ENCODE peak calls at places on chromosomes 7 and 10, in seven cellular contexts. B, O, E, C, S, N and R are unnamed samples.

GRCh38 chr7:151838861-151839381 is 38.0 kb downstream of the PRKAG2 start:
- DNase-seq in B (no peak), O (no peak), E (no peak), C (no peak), S (no peak), N (no peak), R (no peak)

GRCh38 chr10:48608926-48609325 is 4.1 kb upstream of the ARHGAP22 start:
- DNase-seq in B (no peak), O (peak), E (no peak), C (no peak), S (peak), N (no peak), R (no peak)

GRCh38 chr7:12391922-12392615 is 11.6 kb downstream of the VWDE start:
- DNase-seq in B (no peak), O (no peak), E (no peak), C (no peak), S (no peak), N (no peak), R (no peak)

GRCh38 chr7:113267885-113268284 is 149.5 kb upstream of the SMIM30 start:
- DNase-seq in B (no peak), O (no peak), E (no peak), C (no peak), S (peak), N (no peak), R (peak)

GRCh38 chr10:94279835-94280709 is 82.7 kb downstream of the NOC3L start:
- DNase-seq in B (peak), O (no peak), E (peak), C (peak), S (peak), N (no peak), R (peak)

GRCh38 chr10:77070892-77071595 is 566.6 kb downstream of the KCNMA1 start:
- DNase-seq in B (no peak), O (peak), E (no peak), C (no peak), S (no peak), N (no peak), R (no peak)

GRCh38 chr7:123437447-123437995 is 96.9 kb downstream of the IQUB start:
- DNase-seq in B (no peak), O (no peak), E (no peak), C (no peak), S (no peak), N (no peak), R (no peak)

GRCh38 chr10:72810976-72811375 is 82.6 kb upstream of the OIT3 start:
- DNase-seq in B (no peak), O (no peak), E (no peak), C (no peak), S (no peak), N (no peak), R (no peak)

GRCh38 chr10:126252884-126253612 is 135.2 kb downstream of the ADAM12 start:
- DNase-seq in B (no peak), O (no peak), E (no peak), C (no peak), S (peak), N (no peak), R (peak)

GRCh38 chr7:108455833-108456677 is at the start of gene NRCAM:
- DNase-seq in B (no peak), O (no peak), E (peak), C (peak), S (peak), N (peak), R (peak)

GRCh38 chr10:8365935-8366911 is 311.7 kb downstream of the GATA3 start:
- DNase-seq in B (no peak), O (no peak), E (no peak), C (peak), S (peak), N (no peak), R (peak)

GRCh38 chr10:103429647-103430046 is 22.5 kb downstream of the CALHM2 start:
- DNase-seq in B (no peak), O (no peak), E (no peak), C (no peak), S (no peak), N (no peak), R (no peak)

GRCh38 chr10:118300266-118300665 is 41.9 kb downstream of the FAM204A start:
- DNase-seq in B (no peak), O (no peak), E (no peak), C (no peak), S (no peak), N (no peak), R (no peak)

GRCh38 chr10:132889556-132889955 is 52.8 kb downstream of the CFAP46 start:
- DNase-seq in B (no peak), O (no peak), E (no peak), C (no peak), S (no peak), N (peak), R (no peak)

GRCh38 chr10:78948616-78949015 is 120.2 kb upstream of the ZMIZ1 start:
- DNase-seq in B (no peak), O (no peak), E (no peak), C (no peak), S (peak), N (no peak), R (peak)

GRCh38 chr10:66649626-66650025 is 276.2 kb upstream of the LRRTM3 start:
- DNase-seq in B (no peak), O (no peak), E (no peak), C (no peak), S (no peak), N (no peak), R (no peak)

GRCh38 chr10:34194259-34194658 is 620.8 kb downstream of the PARD3 start:
- DNase-seq in B (no peak), O (no peak), E (no peak), C (no peak), S (peak), N (no peak), R (no peak)

GRCh38 chr7:51026341-51026740 is 243.6 kb upstream of the GRB10 start:
- DNase-seq in B (no peak), O (peak), E (no peak), C (no peak), S (no peak), N (peak), R (no peak)

GRCh38 chr10:16440396-16441105 is 3.7 kb downstream of the PTER start:
- DNase-seq in B (no peak), O (no peak), E (no peak), C (no peak), S (peak), N (no peak), R (peak)

GRCh38 chr10:17257466-17258321 is 29.7 kb downstream of the VIM start:
- DNase-seq in B (peak), O (no peak), E (peak), C (peak), S (peak), N (no peak), R (peak)

GRCh38 chr7:140433396-140433795 is 29.5 kb downstream of the RAB19 start:
- DNase-seq in B (no peak), O (no peak), E (no peak), C (no peak), S (no peak), N (no peak), R (no peak)

GRCh38 chr7:93958216-93958615 is 36.7 kb downstream of the GNG11 start:
- DNase-seq in B (no peak), O (no peak), E (no peak), C (no peak), S (peak), N (no peak), R (peak)

GRCh38 chr7:158325530-158326381 is 261.9 kb downstream of the PTPRN2 start:
- DNase-seq in B (no peak), O (no peak), E (no peak), C (no peak), S (no peak), N (peak), R (peak)

GRCh38 chr7:50332241-50333176 is 28.0 kb downstream of the IKZF1 start:
- DNase-seq in B (no peak), O (no peak), E (no peak), C (no peak), S (no peak), N (no peak), R (no peak)

GRCh38 chr7:77940647-77941046 is 142.1 kb downstream of the PHTF2 start:
- DNase-seq in B (peak), O (no peak), E (peak), C (peak), S (peak), N (no peak), R (peak)

GRCh38 chr7:107652642-107653041 is 8.0 kb upstream of the SLC26A4 start:
- DNase-seq in B (no peak), O (no peak), E (no peak), C (no peak), S (no peak), N (no peak), R (no peak)

GRCh38 chr7:2613113-2613925 is 18.5 kb upstream of the TTYH3 start:
- DNase-seq in B (no peak), O (no peak), E (no peak), C (no peak), S (no peak), N (no peak), R (no peak)

GRCh38 chr7:135262623-135263320 is 29.1 kb downstream of the STRA8 start:
- DNase-seq in B (no peak), O (no peak), E (no peak), C (no peak), S (no peak), N (no peak), R (no peak)

GRCh38 chr7:101099969-101100781 is 14.9 kb downstream of the TRIM56 start:
- DNase-seq in B (peak), O (peak), E (no peak), C (no peak), S (peak), N (no peak), R (peak)

GRCh38 chr10:47013469-47014169 is 102.4 kb downstream of the PTPN20 start:
- DNase-seq in B (no peak), O (no peak), E (no peak), C (no peak), S (no peak), N (no peak), R (no peak)

GRCh38 chr10:100825325-100825875 is 80.0 kb downstream of the PAX2 start:
- DNase-seq in B (no peak), O (no peak), E (no peak), C (no peak), S (no peak), N (no peak), R (no peak)

GRCh38 chr7:11758627-11759111 is 73.3 kb downstream of the THSD7A start:
- DNase-seq in B (no peak), O (no peak), E (no peak), C (no peak), S (peak), N (no peak), R (peak)

GRCh38 chr7:46024263-46024916 is 103.3 kb upstream of the IGFBP3 start:
- DNase-seq in B (no peak), O (no peak), E (no peak), C (no peak), S (no peak), N (no peak), R (peak)

GRCh38 chr7:127692200-127692599 is 40.2 kb downstream of the SND1 start:
- DNase-seq in B (no peak), O (no peak), E (no peak), C (no peak), S (no peak), N (no peak), R (no peak)

DNA sequence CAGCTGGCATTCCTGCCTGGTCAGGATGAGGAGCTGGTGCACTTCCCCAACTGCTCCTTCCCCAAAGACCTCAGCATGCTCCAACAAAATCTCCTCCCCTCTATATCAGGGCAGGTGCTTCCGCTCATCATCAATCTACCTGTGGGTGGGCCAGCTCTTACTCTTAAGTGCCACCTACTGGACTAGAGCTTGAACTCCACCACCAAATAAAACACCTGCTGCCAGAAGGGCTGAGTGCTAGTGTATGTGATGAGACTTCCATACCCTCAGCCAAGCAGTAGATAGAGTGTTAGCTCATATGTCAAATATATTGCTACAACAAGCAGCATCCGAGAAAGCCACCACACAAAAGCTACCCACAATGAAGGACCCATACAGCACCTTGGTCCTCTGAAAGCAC is 264.3 kb downstream of the RNLS start:
- DNase-seq in B (peak), O (no peak), E (no peak), C (no peak), S (peak), N (no peak), R (peak)
- TF ChIP-seq CTCF in B (peak), O (no peak), E (peak), C (no peak), S (peak), N (peak), R (peak)

GRCh38 chr7:75756340-75757297 is 15.4 kb downstream of the CCL26 start:
- DNase-seq in B (peak), O (no peak), E (peak), C (no peak), S (peak), N (no peak), R (peak)
- TF ChIP-seq CTCF in B (peak), O (no peak), E (peak), C (peak), S (peak), N (peak), R (peak)

GRCh38 chr10:92162541-92162940 is 128.3 kb downstream of the CPEB3 start:
- DNase-seq in B (no peak), O (no peak), E (no peak), C (no peak), S (no peak), N (no peak), R (no peak)
- TF ChIP-seq CTCF in B (no peak), O (no peak), E (no peak), C (no peak), S (no peak), N (no peak), R (no peak)

GRCh38 chr10:105041956-105042355 is 400.9 kb downstream of the SORCS3 start:
- DNase-seq in B (no peak), O (no peak), E (no peak), C (no peak), S (no peak), N (no peak), R (peak)

GRCh38 chr10:105037029-105037428 is 395.9 kb downstream of the SORCS3 start:
- DNase-seq in B (no peak), O (no peak), E (no peak), C (no peak), S (no peak), N (no peak), R (no peak)

GRCh38 chr10:105044902-105045301 is 403.8 kb downstream of the SORCS3 start:
- DNase-seq in B (no peak), O (no peak), E (no peak), C (no peak), S (no peak), N (no peak), R (no peak)

GRCh38 chr10:105042906-105043552 is 401.9 kb downstream of the SORCS3 start:
- DNase-seq in B (no peak), O (no peak), E (no peak), C (no peak), S (no peak), N (no peak), R (no peak)
- TF ChIP-seq CTCF in B (no peak), O (no peak), E (no peak), C (no peak), S (no peak), N (no peak), R (no peak)

GRCh38 chr10:121831777-121832176 is 96.1 kb downstream of the ATE1 start:
- DNase-seq in B (no peak), O (no peak), E (no peak), C (no peak), S (no peak), N (no peak), R (no peak)
- TF ChIP-seq CTCF in B (no peak), O (no peak), E (no peak), C (no peak), S (no peak), N (no peak), R (no peak)

DNA sequence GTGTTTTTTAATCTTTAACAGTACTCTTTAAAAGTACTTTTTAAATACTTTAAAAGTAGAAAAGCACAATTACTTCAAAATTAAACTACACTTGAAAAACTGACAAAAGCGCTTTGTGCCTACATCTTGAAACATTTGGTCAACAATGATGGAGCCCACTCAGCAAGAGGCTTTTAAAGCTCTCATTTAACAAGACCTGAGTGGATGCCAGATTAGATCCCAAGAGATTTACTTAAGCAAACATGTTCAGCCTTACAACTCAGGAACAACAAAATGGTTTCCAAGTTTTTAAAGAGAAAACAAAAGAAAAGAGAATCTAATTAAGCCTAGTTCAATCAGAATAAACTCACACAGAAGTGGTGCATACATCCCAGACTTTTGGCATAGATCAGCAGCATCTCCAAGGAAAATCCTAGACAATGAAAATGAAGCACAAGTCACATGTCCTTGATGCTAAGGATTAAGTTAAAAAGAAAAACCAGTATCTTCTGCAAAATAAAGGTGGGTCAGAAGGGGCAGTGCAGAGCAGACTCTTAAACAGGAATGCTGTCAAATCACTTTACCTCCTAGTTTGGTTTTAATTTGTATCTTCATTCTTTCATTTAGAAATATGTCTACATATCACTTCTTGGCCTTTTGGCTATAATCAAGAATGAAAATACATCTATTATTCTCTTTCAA is 26.2 kb downstream of the HIBADH start:
- DNase-seq in B (no peak), O (no peak), E (no peak), C (no peak), S (peak), N (no peak), R (no peak)
- TF ChIP-seq CTCF in B (no peak), O (no peak), E (no peak), C (no peak), S (no peak), N (no peak), R (no peak)

DNA sequence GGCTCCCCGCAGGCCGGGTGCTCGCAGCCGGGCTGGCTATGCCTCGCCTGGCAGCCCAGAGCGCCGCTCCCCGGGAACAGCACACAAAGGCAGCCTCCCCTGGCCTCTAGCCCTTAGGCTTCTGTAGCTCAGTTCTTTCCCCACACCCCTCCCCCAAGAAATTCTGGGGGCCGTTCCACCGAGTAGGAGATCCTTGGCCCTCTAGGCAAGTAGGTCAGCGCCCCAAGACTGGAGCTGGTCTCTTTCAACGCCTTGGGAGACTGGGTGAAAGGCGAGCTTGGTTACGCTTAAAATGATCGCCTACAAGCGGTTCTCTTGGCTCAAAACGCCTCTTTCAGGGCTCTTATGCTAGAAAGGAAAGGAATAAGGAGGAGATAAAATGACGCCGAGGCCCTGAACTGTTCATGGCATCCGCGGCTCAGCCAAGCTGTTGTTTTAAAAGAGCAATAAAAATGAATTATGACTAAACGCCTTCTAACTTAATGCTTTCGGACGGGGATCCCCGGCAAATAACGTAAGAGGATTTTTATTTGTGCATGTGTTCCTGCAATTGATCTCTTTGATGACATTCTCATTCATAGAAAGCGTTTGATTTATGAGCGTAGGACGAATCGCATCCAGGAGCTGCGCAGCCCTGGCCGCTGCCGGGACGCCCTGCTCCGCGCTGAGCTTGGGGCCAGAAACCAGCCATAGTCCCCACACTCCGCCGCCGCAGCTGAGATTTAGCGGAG is 2.9 kb upstream of the HOXA1 start:
- DNase-seq in B (no peak), O (no peak), E (no peak), C (no peak), S (no peak), N (no peak), R (peak)
- TF ChIP-seq CTCF in B (no peak), O (no peak), E (no peak), C (no peak), S (no peak), N (no peak), R (peak)

DNA sequence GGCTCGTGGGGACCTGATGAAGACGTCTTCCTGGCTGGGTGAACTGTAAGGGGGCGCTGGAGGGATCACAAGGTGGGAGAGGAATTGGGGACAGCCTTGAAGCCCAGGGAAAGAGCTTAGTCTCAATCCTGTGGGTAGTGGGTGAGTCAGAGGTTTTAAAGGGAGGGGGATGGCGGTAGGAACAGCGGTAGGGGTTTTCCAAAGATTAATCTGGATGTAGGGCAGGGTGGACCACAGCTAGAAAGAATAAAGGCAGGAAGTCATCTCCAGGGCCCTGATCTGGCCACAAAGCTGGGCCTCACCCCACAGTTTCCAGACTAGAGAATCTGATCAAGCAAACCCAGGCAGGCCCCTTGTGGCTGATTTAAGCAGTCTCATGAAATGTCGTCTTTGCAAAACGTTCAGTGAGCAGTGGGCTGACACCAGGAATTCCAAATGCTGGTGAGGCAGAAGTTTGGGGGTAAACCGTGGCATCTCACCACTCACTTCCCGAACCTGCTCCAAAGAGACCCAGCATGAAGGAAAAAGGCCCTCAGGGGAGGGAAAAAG is 65.3 kb downstream of the CALML3 start:
- DNase-seq in B (no peak), O (no peak), E (no peak), C (no peak), S (peak), N (no peak), R (peak)
- TF ChIP-seq CTCF in B (peak), O (no peak), E (peak), C (no peak), S (peak), N (peak), R (no peak)